ENCODE peak calls at places on chromosome 7, in five cellular contexts. A, W, P, S and H are unnamed samples.

GRCh38 chr7:16847381-16847860 is 34.4 kb downstream of the AGR3 start:
- DNase-seq in S (no peak), A (no peak), P (no peak), W (peak; percentile 4), H (no peak)

GRCh38 chr7:139930286-139930965 is 101.4 kb downstream of the TBXAS1 start:
- DNase-seq in S (no peak), P (no peak), W (peak; percentile 37), A (no peak), H (no peak)

GRCh38 chr7:27917119-27917518 is 177.2 kb downstream of the TAX1BP1 start:
- DNase-seq in S (no peak), P (no peak), A (no peak), W (no peak), H (no peak)

GRCh38 chr7:84746347-84746746 is 440.5 kb downstream of the SEMA3D start:
- DNase-seq in W (peak; percentile 46), S (no peak), P (no peak), A (no peak), H (no peak)

GRCh38 chr7:18402488-18403183 is 92.9 kb upstream of the HDAC9 start:
- DNase-seq in P (no peak), W (peak; percentile 68), S (no peak), A (no peak), H (no peak)

GRCh38 chr7:17061443-17061842 is 179.7 kb upstream of the AGR3 start:
- DNase-seq in A (no peak), S (no peak), W (no peak), P (no peak), H (no peak)

GRCh38 chr7:129569811-129570215 is 41.7 kb upstream of the NRF1 start:
- DNase-seq in W (peak; percentile 98), S (peak; percentile 63), A (no peak), P (no peak), H (no peak)

GRCh38 chr7:90387470-90388240 is 15.6 kb upstream of the CLDN12 start:
- DNase-seq in P (no peak), S (no peak), A (no peak), W (peak; percentile 19), H (no peak)

GRCh38 chr7:141431143-141431479 is 120.1 kb upstream of the AGK start:
- DNase-seq in P (no peak), S (no peak), W (no peak), A (no peak), H (no peak)

GRCh38 chr7:27095897-27096755 is at the start of gene HOXA1:
- DNase-seq in P (peak; percentile 97), S (peak; percentile 80), A (peak; percentile 49), W (peak; percentile 88), H (peak; percentile 91)

GRCh38 chr7:151877911-151878835 is 1.3 kb upstream of the PRKAG2 start:
- DNase-seq in P (no peak), W (no peak), S (no peak), A (no peak), H (peak; percentile 33)

GRCh38 chr7:81447351-81447952 is 322.4 kb downstream of the HGF start:
- DNase-seq in P (no peak), A (no peak), S (peak; percentile 47), W (peak; percentile 83), H (no peak)

GRCh38 chr7:102916426-102916825 is 3.6 kb downstream of the LRRC17 start:
- DNase-seq in P (no peak), A (no peak), S (no peak), W (peak; percentile 87), H (no peak)

GRCh38 chr7:79880312-79880711 is 254.3 kb upstream of the GNAI1 start:
- DNase-seq in P (no peak), S (no peak), A (no peak), W (no peak), H (no peak)

GRCh38 chr7:2856388-2857169 is 12.5 kb upstream of the GNA12 start:
- DNase-seq in A (no peak), W (no peak), S (no peak), P (no peak), H (no peak)

GRCh38 chr7:50584793-50585399 is 19.7 kb upstream of the DDC start:
- DNase-seq in A (no peak), S (no peak), P (no peak), W (no peak), H (no peak)

GRCh38 chr7:143434660-143435059 is 8.6 kb upstream of the TAS2R60 start:
- DNase-seq in W (peak; percentile 83), A (peak; percentile 58), P (no peak), S (no peak), H (no peak)

GRCh38 chr7:4659551-4660286 is 22.4 kb upstream of the FOXK1 start:
- DNase-seq in W (no peak), A (no peak), S (peak; percentile 43), P (no peak), H (no peak)

GRCh38 chr7:129193892-129194291 is 5.5 kb downstream of the SMO start:
- DNase-seq in W (no peak), A (no peak), P (no peak), S (no peak), H (no peak)

GRCh38 chr7:13641699-13642098 is 347.8 kb downstream of the ETV1 start:
- DNase-seq in W (peak; percentile 54), A (no peak), S (no peak), P (no peak), H (no peak)

GRCh38 chr7:42476255-42476654 is 239.2 kb upstream of the GLI3 start:
- DNase-seq in W (no peak), P (no peak), S (no peak), A (no peak), H (no peak)

DNA sequence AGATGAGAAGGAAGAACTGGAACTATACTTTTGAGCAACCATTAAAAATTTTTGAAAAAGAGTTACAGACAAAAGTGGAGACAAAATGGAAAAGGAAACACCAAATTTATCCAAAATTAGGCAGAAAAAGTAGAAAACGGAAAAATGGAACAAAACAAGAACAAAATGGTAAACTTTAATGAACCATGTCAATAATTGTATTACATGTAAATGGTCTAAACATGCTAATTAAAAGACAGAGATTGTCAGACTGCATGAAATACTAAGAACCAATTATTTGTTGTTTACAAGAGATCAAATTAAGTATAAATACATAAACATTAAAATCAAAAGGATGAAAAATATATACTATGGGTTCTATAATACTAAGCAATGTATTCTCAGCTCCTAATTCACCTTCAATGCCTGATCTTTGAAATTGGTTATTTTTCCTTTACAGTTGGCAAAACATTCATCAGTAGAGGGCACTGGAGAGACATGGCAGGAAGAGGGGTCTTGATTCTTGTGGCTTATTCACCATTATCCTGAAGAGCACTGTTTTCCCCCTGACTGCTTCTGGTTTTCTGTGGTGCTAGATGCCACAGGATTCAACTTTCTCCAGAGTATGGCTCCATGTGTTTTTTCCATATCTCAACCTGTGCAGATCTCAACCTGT is 124.9 kb downstream of the ELFN1 start:
- DNase-seq in W (no peak), S (no peak), A (no peak), P (no peak), H (no peak)
- TF ChIP-seq CTCF in W (peak; percentile 33), S (peak; percentile 21), A (no peak), P (no peak), H (no peak)

DNA sequence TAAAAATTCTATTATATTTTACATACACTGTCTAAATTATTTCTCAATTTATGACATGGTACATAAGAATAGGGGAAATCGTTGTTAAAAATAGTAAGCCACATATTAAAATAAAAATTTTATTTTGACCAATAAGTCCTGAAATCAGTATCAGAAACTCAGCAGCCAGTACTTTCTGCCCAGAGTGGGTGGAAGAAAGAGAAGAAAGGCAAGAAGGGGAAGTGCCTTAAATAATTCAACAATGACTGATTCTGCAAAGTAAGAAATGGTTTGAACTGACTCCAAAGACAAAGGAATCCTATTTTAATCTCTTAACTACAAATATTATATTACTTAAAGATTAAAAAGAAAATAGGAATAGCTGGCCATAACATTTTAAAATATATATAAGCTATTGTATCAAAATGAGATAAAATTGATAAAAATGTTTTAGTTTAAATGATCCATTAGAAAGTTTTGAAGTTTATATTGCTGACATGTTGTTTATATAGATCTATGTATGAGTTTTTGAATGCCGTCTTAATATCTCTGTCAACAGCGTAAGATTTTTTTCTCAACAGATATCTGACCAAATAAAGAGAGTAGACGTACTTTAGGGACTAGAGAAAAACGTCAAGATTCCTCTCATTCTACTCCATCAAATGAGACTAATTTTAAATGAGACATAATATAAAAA is 30.2 kb upstream of the NRCAM start:
- DNase-seq in A (no peak), W (peak; percentile 76), P (no peak), S (no peak), H (no peak)
- TF ChIP-seq CTCF in A (no peak), W (no peak), P (no peak), S (no peak), H (no peak)

GRCh38 chr7:150594817-150595216 is 27.6 kb downstream of the GIMAP4 start:
- DNase-seq in P (no peak), W (no peak), S (no peak), A (no peak), H (no peak)

DNA sequence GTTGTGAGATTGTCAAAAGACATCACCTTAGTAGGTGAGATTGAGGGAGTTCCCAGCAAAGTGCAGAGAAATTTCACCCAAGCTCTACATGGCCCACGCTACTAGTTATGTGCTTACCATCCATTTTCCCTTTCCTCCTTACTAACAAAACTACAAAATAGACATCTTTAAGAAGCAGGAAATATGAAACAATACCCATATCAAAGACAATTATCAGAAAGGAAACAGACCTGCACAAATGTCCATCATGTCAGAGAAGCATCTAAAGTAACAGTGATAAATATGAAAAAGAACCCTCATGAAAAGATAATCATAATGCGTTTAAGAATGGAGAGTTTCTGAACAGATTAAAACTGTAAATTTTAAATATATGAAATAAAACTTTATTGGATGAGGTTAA is 28.2 kb downstream of the GIMAP4 start:
- DNase-seq in S (no peak), W (no peak), A (no peak), P (no peak), H (no peak)
- TF ChIP-seq CTCF in S (no peak), W (no peak), A (no peak), P (no peak), H (no peak)

GRCh38 chr7:112453505-112454171 is 3.4 kb downstream of the IFRD1 start:
- DNase-seq in P (no peak), A (no peak), S (no peak), W (peak; percentile 76), H (no peak)

GRCh38 chr7:112449902-112450806 is at the start of gene IFRD1:
- DNase-seq in W (peak; percentile 98), S (peak; percentile 95), P (peak; percentile 90), A (peak; percentile 99), H (peak; percentile 99)

GRCh38 chr7:112450807-112451661 is 774 bp downstream of the IFRD1 start:
- DNase-seq in S (peak; percentile 90), W (peak; percentile 97), P (peak; percentile 88), A (peak; percentile 94), H (peak; percentile 89)

GRCh38 chr7:112449353-112449752 is 907 bp upstream of the IFRD1 start:
- DNase-seq in W (peak; percentile 29), P (no peak), A (no peak), S (peak; percentile 59), H (no peak)

DNA sequence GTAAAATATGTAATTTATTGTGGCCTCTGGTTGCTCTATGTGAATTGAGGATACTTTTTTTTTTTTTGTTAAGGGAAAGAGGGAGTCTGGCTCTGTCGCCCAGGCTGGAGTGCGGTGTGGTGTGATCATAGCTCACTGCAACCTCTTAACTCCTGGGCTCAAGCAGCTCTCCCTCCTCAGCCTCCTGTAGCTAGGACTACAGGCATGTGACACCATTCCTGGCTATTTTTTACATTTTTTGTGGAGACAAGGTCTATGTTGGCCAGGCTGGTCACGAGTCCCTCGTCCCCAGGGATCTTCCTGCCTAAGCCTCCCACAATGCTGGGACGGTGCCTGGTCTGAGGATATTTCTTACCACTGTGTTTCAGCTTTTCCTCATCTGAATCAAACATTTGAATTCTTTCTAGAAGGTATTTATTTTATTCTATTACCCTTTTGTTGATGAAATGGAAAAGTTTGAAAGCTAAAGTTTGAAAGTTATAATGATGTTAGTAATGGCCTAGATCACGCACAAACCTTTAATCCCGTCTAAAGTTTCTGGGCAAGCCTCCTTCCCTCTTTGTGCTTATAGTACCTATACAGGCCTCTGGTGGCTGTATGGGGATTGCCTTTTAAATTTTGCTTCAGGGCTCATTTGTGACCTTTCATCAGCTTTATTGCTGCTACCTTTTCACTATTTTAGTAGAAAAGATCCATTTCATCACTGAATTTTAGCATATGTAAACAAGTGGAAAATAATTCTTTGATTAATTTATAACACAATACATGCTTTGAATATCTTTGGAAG is 2.0 kb downstream of the IFRD1 start:
- DNase-seq in S (no peak), W (peak; percentile 82), A (peak; percentile 26), P (peak; percentile 21), H (peak; percentile 47)
- TF ChIP-seq CTCF in S (no peak), W (peak; percentile 59), A (no peak), P (no peak), H (peak; percentile 28)